ENCODE peak calls at places on chromosome 17, in ten cellular contexts. I, S, P, O, H, E, C, T, B and X are unnamed samples.

GRCh38 chr17:79084291-79085153 is 9.9 kb downstream of the ENGASE start:
- DNase-seq in C (no peak), H (no peak), B (no peak), E (no peak), P (no peak), S (no peak), O (no peak), T (no peak), I (no peak), X (no peak)

GRCh38 chr17:28745777-28746473 is 2.1 kb downstream of the TRAF4 start:
- DNase-seq in O (no peak), E (peak; percentile 43), C (no peak), H (no peak), T (no peak), S (no peak), B (no peak), P (peak; percentile 88), I (no peak), X (no peak)

GRCh38 chr17:5971969-5972368 is 98.2 kb upstream of the WSCD1 start:
- DNase-seq in S (no peak), P (no peak), B (no peak), E (no peak), I (no peak), C (no peak), O (no peak), H (no peak), T (no peak), X (no peak)

GRCh38 chr17:18181358-18181757 is 2.3 kb upstream of the ALKBH5 start:
- DNase-seq in P (peak; percentile 70), C (no peak), T (no peak), E (no peak), O (no peak), S (no peak), B (peak; percentile 29), H (no peak), I (no peak), X (no peak)

GRCh38 chr17:39950871-39951348 is 11.9 kb upstream of the GSDMA start:
- DNase-seq in O (no peak), S (no peak), I (no peak), E (no peak), B (no peak), T (peak; percentile 28), P (no peak), C (peak; percentile 42), H (no peak), X (no peak)

GRCh38 chr17:79446347-79446746 is 164.5 kb downstream of the RBFOX3 start:
- DNase-seq in O (no peak), C (no peak), I (no peak), P (no peak), T (no peak), B (no peak), H (no peak), E (no peak), S (no peak), X (no peak)

GRCh38 chr17:1959871-1960569 is 65.1 kb downstream of the RTN4RL1 start:
- DNase-seq in P (no peak), E (no peak), I (peak; percentile 16), B (peak; percentile 61), H (no peak), C (peak; percentile 58), T (no peak), O (no peak), S (no peak), X (peak; percentile 48)

GRCh38 chr17:79652999-79653643 is 42.3 kb upstream of the RBFOX3 start:
- DNase-seq in P (no peak), C (no peak), O (no peak), I (no peak), H (no peak), B (no peak), E (no peak), S (peak; percentile 13), T (no peak), X (no peak)

GRCh38 chr17:59790936-59791335 is 83.5 kb downstream of the VMP1 start:
- DNase-seq in T (no peak), O (no peak), C (no peak), B (no peak), S (no peak), E (no peak), H (no peak), I (peak; percentile 50), P (no peak), X (no peak)
- H3K4me3 ChIP-seq in T (no peak overlapping the region), O (no peak overlapping the region), C (no peak overlapping the region), B (no peak overlapping the region), S (no peak overlapping the region), E (no peak overlapping the region), H (no peak overlapping the region), I (no peak overlapping the region), P (no peak overlapping the region), X (no peak overlapping the region)

GRCh38 chr17:63434951-63435571 is 11.0 kb downstream of the CYB561 start:
- DNase-seq in O (peak; percentile 45), P (peak; percentile 99), I (no peak), C (peak; percentile 47), H (no peak), E (peak; percentile 90), S (no peak), B (peak; percentile 25), T (no peak), X (no peak)
- H3K27ac ChIP-seq in O (peak overlapping the region; percentile 7), P (peak overlapping the region; percentile 97), I (peak overlapping the region; percentile 81), C (no peak overlapping the region), H (peak overlapping the region; percentile 83), E (peak overlapping the region; percentile 76), S (peak overlapping the region; percentile 83), B (no peak overlapping the region), T (no peak overlapping the region), X (no peak overlapping the region)

GRCh38 chr17:56890390-56890789 is 23.5 kb downstream of the TRIM25 start:
- DNase-seq in S (no peak), H (no peak), P (no peak), T (no peak), C (no peak), B (no peak), I (no peak), E (no peak), O (no peak), X (no peak)
- H3K9me3 ChIP-seq in S (no peaks in the 10 kb centered on the region), H (peaks cover 12% of the 10 kb centered on the region), P (peaks cover 9% of the 10 kb centered on the region), T (peaks cover 5% of the 10 kb centered on the region), C (no peaks in the 10 kb centered on the region), B (peaks cover 3% of the 10 kb centered on the region), I (no peaks in the 10 kb centered on the region), E (peaks cover 10% of the 10 kb centered on the region), O (no peaks in the 10 kb centered on the region), X (peaks cover 14% of the 10 kb centered on the region)

GRCh38 chr17:7258731-7259554 is 3.3 kb downstream of the CLDN7 start:
- DNase-seq in S (no peak), C (peak; percentile 63), B (peak; percentile 27), P (peak; percentile 38), T (no peak), H (no peak), E (peak; percentile 73), I (no peak), O (no peak), X (no peak)
- H3K4me3 ChIP-seq in S (no peak overlapping the region), C (no peak overlapping the region), B (no peak overlapping the region), P (no peak overlapping the region), T (no peak overlapping the region), H (no peak overlapping the region), E (no peak overlapping the region), I (no peak overlapping the region), O (no peak overlapping the region), X (no peak overlapping the region)

DNA sequence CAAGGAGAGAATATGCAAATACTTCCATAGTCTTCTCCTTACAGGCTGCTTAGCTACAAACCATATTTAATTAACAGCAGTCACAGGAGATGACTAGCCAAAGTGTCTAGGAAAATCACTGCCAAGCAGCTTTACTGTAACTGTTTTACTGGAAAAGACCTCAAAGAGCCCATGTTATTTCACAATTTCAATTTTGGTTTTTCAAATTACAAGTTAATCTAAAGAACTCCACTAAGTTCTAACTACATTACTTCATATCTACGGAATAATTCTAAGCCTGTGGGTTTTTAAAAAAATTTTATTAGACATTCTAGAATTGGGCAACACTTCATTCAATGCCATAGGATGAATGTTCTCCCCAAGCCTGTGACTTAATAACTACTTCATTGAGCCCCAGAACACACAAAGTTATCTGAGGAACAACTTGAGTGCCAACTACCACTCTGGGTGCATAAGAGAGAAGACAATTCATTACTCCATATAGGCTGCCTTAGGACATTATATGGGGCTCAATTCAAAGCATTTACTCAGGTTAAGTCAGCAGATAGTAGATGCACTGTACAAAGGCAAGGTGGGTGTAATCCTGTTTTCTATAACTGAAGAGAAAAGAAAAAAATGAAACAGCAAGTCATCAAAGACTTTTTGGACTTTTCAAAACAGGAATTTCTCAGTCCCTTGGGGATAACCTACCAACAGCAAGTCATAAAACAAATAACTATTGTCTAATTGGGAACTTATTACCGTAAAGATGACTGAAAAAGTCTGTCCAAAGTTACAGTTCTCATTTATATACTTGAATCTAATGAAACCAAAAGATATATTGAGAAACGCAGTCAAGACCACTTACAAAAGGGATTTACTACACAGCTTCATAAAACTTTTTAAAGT is 33.0 kb downstream of the STAT3 start:
- DNase-seq in E (no peak), B (no peak), S (no peak), H (no peak), I (no peak), C (peak; percentile 82), O (no peak), T (peak; percentile 39), P (no peak), X (no peak)
- H3K27ac ChIP-seq in E (no peak overlapping the region), B (no peak overlapping the region), S (no peak overlapping the region), H (peak overlapping the region; percentile 73), I (peak overlapping the region; percentile 39), C (no peak overlapping the region), O (no peak overlapping the region), T (no peak overlapping the region), P (no peak overlapping the region), X (no peak overlapping the region)

GRCh38 chr17:26792486-26792885 is 501.4 kb upstream of the WSB1 start:
- DNase-seq in P (no peak), T (peak; percentile 33), E (no peak), H (peak; percentile 30), I (no peak), C (peak; percentile 9), B (peak; percentile 55), S (no peak), O (no peak), X (no peak)
- H3K9me3 ChIP-seq in P (peaks cover 6% of the 10 kb centered on the region), T (peaks cover 91% of the 10 kb centered on the region), E (peaks cover 83% of the 10 kb centered on the region), H (no peaks in the 10 kb centered on the region), I (no peaks in the 10 kb centered on the region), C (peaks cover 8% of the 10 kb centered on the region), B (peaks cover 13% of the 10 kb centered on the region), S (peaks cover 56% of the 10 kb centered on the region), O (peaks cover 3% of the 10 kb centered on the region), X (peaks cover 82% of the 10 kb centered on the region)